ENCODE peak calls at places on chromosome 19, in ten cellular contexts. K is CD8-positive, alpha-beta memory T cell; T is GM04504; X is IMR-90; H is amniotic stem cell; U is cardiac muscle cell; F is Calu3; A is right lobe of liver; I is GM23248; O is Caki2. C is an unnamed sample.

GRCh38 chr19:49326165-49326704 is 1.2 kb upstream of the SLC6A16 start:
- DNase-seq in H (no peak), T (no peak), A (no peak), O (no peak), K (no peak), I (no peak), U (no peak), X (no peak), F (no peak), C (no peak)

GRCh38 chr19:366951-367350 is 22.4 kb upstream of the MIER2 start:
- DNase-seq in X (no peak), H (no peak), A (no peak), O (no peak), I (no peak), K (no peak), U (no peak), T (no peak), F (no peak), C (no peak)

GRCh38 chr19:32881766-32882165 is 12.2 kb upstream of the SLC7A9 start:
- DNase-seq in A (no peak), X (no peak), U (no peak), H (no peak), F (no peak), T (no peak), O (no peak), K (no peak), I (no peak), C (no peak)

GRCh38 chr19:8261347-8261746 is 46.8 kb downstream of the CD320 start:
- DNase-seq in T (no peak), X (no peak), K (no peak), F (no peak), U (no peak), I (no peak), A (peak; percentile 7), H (no peak), O (no peak), C (no peak)

GRCh38 chr19:49119411-49120324 is at the start of gene PPFIA3:
- DNase-seq in F (peak; percentile 73), U (peak; percentile 73), T (no peak), O (peak; percentile 58), A (peak; percentile 78), I (peak; percentile 89), K (peak; percentile 60), H (peak; percentile 45), X (peak; percentile 54), C (peak; percentile 53)

GRCh38 chr19:15280915-15281683 is 48.9 kb upstream of the EPHX3 start:
- DNase-seq in X (peak; percentile 89), T (peak; percentile 77), H (no peak), O (peak; percentile 47), A (peak; percentile 88), K (no peak), I (peak; percentile 95), U (peak; percentile 91), F (peak; percentile 32), C (peak; percentile 90)

GRCh38 chr19:49847731-49848696 is 2.9 kb upstream of the PTOV1 start:
- DNase-seq in X (peak; percentile 91), T (peak; percentile 61), A (no peak), O (peak; percentile 80), U (peak; percentile 90), K (no peak), H (peak; percentile 17), F (peak; percentile 47), I (peak; percentile 86), C (peak; percentile 82)

GRCh38 chr19:15506074-15506565 is 2.2 kb upstream of the CYP4F22 start:
- DNase-seq in F (no peak), X (no peak), T (no peak), H (no peak), U (no peak), I (no peak), A (peak; percentile 84), K (no peak), O (no peak), C (no peak)

GRCh38 chr19:13154911-13155471 is 4.8 kb downstream of the IER2 start:
- DNase-seq in I (peak; percentile 83), K (peak; percentile 86), T (no peak), F (peak; percentile 89), H (no peak), A (peak; percentile 83), X (peak; percentile 65), O (peak; percentile 72), U (peak; percentile 79), C (peak; percentile 69)

GRCh38 chr19:13576726-13577125 is 70.4 kb upstream of the CACNA1A start:
- DNase-seq in O (no peak), I (no peak), X (no peak), A (no peak), U (no peak), F (no peak), K (no peak), T (no peak), H (no peak), C (no peak)

GRCh38 chr19:57123882-57124281 is 4.1 kb downstream of the USP29 start:
- DNase-seq in A (no peak), O (no peak), F (no peak), I (no peak), H (no peak), K (no peak), U (no peak), T (no peak), X (no peak), C (no peak)

GRCh38 chr19:35621708-35622107 is 7.1 kb upstream of the RBM42 start:
- DNase-seq in A (no peak), T (no peak), X (no peak), U (no peak), O (no peak), F (no peak), K (no peak), I (no peak), H (no peak), C (no peak)

GRCh38 chr19:13150919-13151604 is 851 bp downstream of the IER2 start:
- DNase-seq in U (peak; percentile 27), H (no peak), I (peak; percentile 41), A (no peak), F (no peak), T (no peak), X (no peak), O (no peak), K (peak; percentile 60), C (no peak)

GRCh38 chr19:50573741-50574461 is 5.7 kb upstream of the LRRC4B start:
- DNase-seq in U (no peak), F (no peak), T (no peak), O (no peak), K (no peak), A (no peak), I (no peak), H (no peak), X (no peak), C (no peak)

GRCh38 chr19:38734176-38734425 is 10.2 kb downstream of the CAPN12 start:
- DNase-seq in K (no peak), I (no peak), T (no peak), X (no peak), F (no peak), H (no peak), U (no peak), A (no peak), O (no peak), C (no peak)

GRCh38 chr19:13604902-13605586 is 98.8 kb upstream of the CACNA1A start:
- DNase-seq in H (no peak), F (no peak), U (no peak), T (no peak), I (no peak), A (no peak), O (no peak), X (no peak), K (no peak), C (no peak)

GRCh38 chr19:33569822-33570221 is 48.2 kb upstream of the PEPD start:
- DNase-seq in U (no peak), F (no peak), T (no peak), I (no peak), A (no peak), H (no peak), K (no peak), O (no peak), X (no peak), C (no peak)

C was measured in AG10803.